ENCODE peak calls at places on chromosomes 1 and 21, in four cellular contexts. W, K, O and F are unnamed samples.

GRCh38 chr1:155174334-155175280 is 958 bp downstream of the TRIM46 start:
- DNase-seq in W (no peak), K (peak; percentile 45), O (peak; percentile 87), F (peak; percentile 24)

GRCh38 chr1:157878059-157878458 is 36.5 kb upstream of the CD5L start:
- DNase-seq in W (no peak), K (no peak), O (no peak), F (no peak)

GRCh38 chr1:64082459-64082858 is 121.0 kb upstream of the UBE2U start:
- DNase-seq in W (no peak), K (no peak), O (no peak), F (no peak)

GRCh38 chr1:8004803-8005573 is 21.1 kb downstream of the ERRFI1 start:
- DNase-seq in W (peak; percentile 52), K (peak; percentile 69), O (no peak), F (peak; percentile 66)

GRCh38 chr1:79133703-79134258 is 127.3 kb upstream of the ADGRL4 start:
- DNase-seq in W (no peak), K (no peak), O (no peak), F (no peak)

GRCh38 chr1:54052470-54052933 is 502 bp downstream of the TMEM59 start:
- DNase-seq in W (peak; percentile 28), K (no peak), O (peak; percentile 78), F (peak; percentile 32)

GRCh38 chr1:109714661-109715372 is 2.8 kb downstream of the GSTM5 start:
- DNase-seq in W (no peak), K (no peak), O (no peak), F (no peak)

GRCh38 chr1:41735587-41736290 is 183.0 kb downstream of the HIVEP3 start:
- DNase-seq in W (peak; percentile 45), K (no peak), O (no peak), F (no peak)

GRCh38 chr1:186082235-186082937 is 292.7 kb downstream of the TPR start:
- DNase-seq in W (peak; percentile 87), K (peak; percentile 67), O (peak; percentile 74), F (peak; percentile 67)

GRCh38 chr1:246689409-246689997 is 34.7 kb upstream of the SCCPDH start:
- DNase-seq in W (peak; percentile 36), K (peak; percentile 88), O (peak; percentile 83), F (peak; percentile 71)

GRCh38 chr1:93749487-93749886 is 67.8 kb upstream of the BCAR3 start:
- DNase-seq in W (no peak), K (no peak), O (no peak), F (no peak)

GRCh38 chr1:210792250-210792649 is 341.7 kb downstream of the KCNH1 start:
- DNase-seq in W (no peak), K (no peak), O (no peak), F (no peak)

GRCh38 chr1:36083219-36083618 is 675 bp upstream of the TEKT2 start:
- DNase-seq in W (no peak), K (no peak), O (peak; percentile 29), F (no peak)

GRCh38 chr1:9397984-9398526 is 105.4 kb downstream of the SPSB1 start:
- DNase-seq in W (no peak), K (no peak), O (no peak), F (no peak)

GRCh38 chr1:152228831-152229230 is 4.8 kb upstream of the HRNR start:
- DNase-seq in W (no peak), K (no peak), O (no peak), F (no peak)

GRCh38 chr1:77847621-77848080 is 40.8 kb upstream of the NEXN start:
- DNase-seq in W (no peak), K (no peak), O (no peak), F (no peak)

GRCh38 chr21:30620522-30620921 is at the start of gene KRTAP20-4:
- DNase-seq in W (no peak), K (no peak), O (no peak), F (no peak)

GRCh38 chr1:151043163-151043562 is 4.4 kb upstream of the C1orf56 start:
- DNase-seq in W (no peak), K (no peak), O (no peak), F (no peak)

GRCh38 chr1:212791261-212791675 is 309 bp downstream of the NSL1 start:
- DNase-seq in W (no peak), K (no peak), O (no peak), F (no peak)

GRCh38 chr1:116759636-116760035 is 5.4 kb downstream of the CD2 start:
- DNase-seq in W (no peak), K (no peak), O (no peak), F (no peak)

GRCh38 chr1:81242103-81242502 is 558.6 kb upstream of the ADGRL2 start:
- DNase-seq in W (no peak), K (no peak), O (no peak), F (no peak)

GRCh38 chr1:59198565-59198964 is 98.3 kb upstream of the FGGY start:
- DNase-seq in W (no peak), K (no peak), O (no peak), F (no peak)

GRCh38 chr1:245754463-245754961 is 599.7 kb downstream of the KIF26B start:
- DNase-seq in W (no peak), K (no peak), O (no peak), F (no peak)

GRCh38 chr1:196723325-196724185 is 51.1 kb upstream of the CFHR3 start:
- DNase-seq in W (no peak), K (peak; percentile 48), O (no peak), F (peak; percentile 64)

GRCh38 chr21:46011267-46011967 is 29.8 kb downstream of the COL6A1 start:
- DNase-seq in W (no peak), K (peak; percentile 21), O (peak; percentile 58), F (peak; percentile 20)

GRCh38 chr1:76291186-76291585 is 216.6 kb downstream of the ST6GALNAC3 start:
- DNase-seq in W (no peak), K (no peak), O (no peak), F (no peak)

GRCh38 chr1:174258148-174258550 is 98.8 kb downstream of the RABGAP1L start:
- DNase-seq in W (no peak), K (no peak), O (no peak), F (no peak)

GRCh38 chr21:44304846-44305245 is 5.0 kb downstream of the PFKL start:
- DNase-seq in W (no peak), K (peak; percentile 72), O (no peak), F (peak; percentile 43)

GRCh38 chr1:151398691-151399065 is 695 bp upstream of the PSMB4 start:
- DNase-seq in W (no peak), K (no peak), O (no peak), F (no peak)

GRCh38 chr1:2321258-2321657 is 70.1 kb downstream of the MORN1 start:
- DNase-seq in W (no peak), K (no peak), O (no peak), F (no peak)

GRCh38 chr1:2319291-2319690 is 72.1 kb downstream of the MORN1 start:
- DNase-seq in W (no peak), K (no peak), O (no peak), F (no peak)

GRCh38 chr1:2320760-2321159 is 70.6 kb downstream of the MORN1 start:
- DNase-seq in W (no peak), K (no peak), O (no peak), F (no peak)

GRCh38 chr1:2318294-2319278 is 72.8 kb downstream of the MORN1 start:
- DNase-seq in W (no peak), K (no peak), O (no peak), F (no peak)

DNA sequence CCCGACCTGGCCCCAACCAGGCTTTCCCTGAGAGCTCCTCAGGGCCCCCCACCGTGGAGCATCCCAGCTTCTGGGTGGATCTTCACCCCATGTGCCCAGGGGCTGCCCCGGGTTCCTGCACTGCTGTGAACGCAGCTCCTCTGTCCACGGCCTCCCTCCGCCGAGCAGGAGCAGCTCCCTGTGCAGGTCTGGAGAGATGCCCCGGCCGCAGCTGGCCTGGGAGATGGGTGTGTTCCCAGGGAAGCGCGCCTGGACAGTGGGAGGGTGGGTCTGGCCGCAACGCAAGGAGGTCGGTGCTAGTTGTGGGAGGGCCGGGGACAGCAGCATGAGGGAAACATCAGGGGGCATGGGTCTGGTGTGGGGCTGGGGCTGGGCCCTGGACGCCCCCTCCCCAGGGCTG is 71.4 kb downstream of the MORN1 start:
- DNase-seq in W (no peak), K (no peak), O (no peak), F (no peak)
- H3K4me1 ChIP-seq in W (no peaks in the 10 kb centered on the region), K (peaks cover 26% of the 10 kb centered on the region), O (peaks cover 7% of the 10 kb centered on the region), F (peaks cover 38% of the 10 kb centered on the region)

GRCh38 chr1:24981632-24982007 is 51.5 kb upstream of the RUNX3 start:
- DNase-seq in W (no peak), K (no peak), O (peak; percentile 63), F (no peak)

GRCh38 chr1:24980836-24981631 is 51.0 kb upstream of the RUNX3 start:
- DNase-seq in W (no peak), K (no peak), O (peak; percentile 68), F (no peak)

GRCh38 chr1:24984300-24984699 is 54.2 kb upstream of the RUNX3 start:
- DNase-seq in W (no peak), K (no peak), O (peak; percentile 41), F (no peak)

GRCh38 chr1:24984800-24985552 is 54.9 kb upstream of the RUNX3 start:
- DNase-seq in W (no peak), K (no peak), O (peak; percentile 74), F (no peak)

DNA sequence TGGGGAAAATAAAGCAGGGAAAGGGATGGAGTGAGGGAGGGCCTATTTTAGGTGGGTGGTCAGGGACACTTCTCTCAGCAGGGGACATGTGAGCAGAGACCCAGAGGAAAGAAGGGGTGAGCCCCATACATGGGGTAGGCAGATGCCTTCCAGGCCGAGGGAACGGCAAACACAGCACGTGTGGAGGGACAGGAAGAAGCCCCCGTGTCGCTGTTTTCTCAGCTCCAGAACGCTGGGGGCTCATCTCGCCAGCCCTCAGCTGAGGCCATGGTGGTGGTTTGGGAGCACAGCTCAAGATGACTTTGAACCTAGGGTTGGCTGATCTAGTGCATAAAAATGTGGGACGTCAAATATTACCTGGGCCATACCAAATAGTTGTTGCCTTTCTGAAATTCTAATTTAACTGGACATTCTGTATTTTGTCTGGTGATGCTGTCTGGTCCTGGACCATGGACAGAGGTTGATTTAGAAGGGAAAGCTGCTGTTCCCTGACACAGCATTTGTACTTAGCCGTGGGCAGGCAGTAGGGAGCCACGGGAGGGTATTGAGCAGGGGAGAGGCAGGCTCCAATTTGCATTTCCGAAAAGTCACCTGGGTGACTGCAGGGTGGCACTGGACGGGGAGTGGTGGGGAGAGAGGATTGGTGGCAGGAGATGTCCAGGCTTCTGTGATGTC is 53.1 kb upstream of the RUNX3 start:
- DNase-seq in W (no peak), K (no peak), O (peak; percentile 62), F (no peak)
- H3K4me1 ChIP-seq in W (no peaks in the 10 kb centered on the region), K (peaks cover 10% of the 10 kb centered on the region), O (peaks cover 3% of the 10 kb centered on the region), F (no peaks in the 10 kb centered on the region)

GRCh38 chr1:202013601-202014000 is 3.2 kb downstream of the ELF3 start:
- DNase-seq in W (no peak), K (peak; percentile 66), O (no peak), F (peak; percentile 42)
- H3K4me1 ChIP-seq in W (no peaks in the 10 kb centered on the region), K (peaks cover 5% of the 10 kb centered on the region), O (no peaks in the 10 kb centered on the region), F (peaks cover 32% of the 10 kb centered on the region)

DNA sequence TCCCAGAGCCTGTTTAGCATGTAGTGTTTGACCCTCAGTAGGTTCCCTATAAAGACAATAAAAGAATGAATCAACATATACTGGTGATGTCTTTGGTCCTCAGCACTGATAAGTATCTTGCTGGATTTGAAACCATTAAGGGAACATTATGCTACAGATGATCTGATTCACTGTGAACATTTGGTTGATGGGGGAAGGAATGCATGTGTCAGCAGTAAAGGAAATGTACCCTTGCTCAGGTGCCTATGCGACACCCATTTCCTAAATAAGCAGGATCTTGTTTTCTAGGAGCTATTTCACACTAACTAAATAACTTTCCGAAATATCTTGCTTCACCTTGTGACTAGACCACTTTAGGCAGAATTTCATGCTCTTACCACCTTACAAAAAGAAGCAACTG is 13.0 kb downstream of the TEX38 start:
- DNase-seq in W (no peak), K (no peak), O (no peak), F (no peak)
- H3K4me1 ChIP-seq in W (peaks cover 3% of the 10 kb centered on the region), K (peaks cover 38% of the 10 kb centered on the region), O (no peaks in the 10 kb centered on the region), F (peaks cover 53% of the 10 kb centered on the region)

GRCh38 chr1:12616709-12617373 is 1.2 kb downstream of the DHRS3 start:
- DNase-seq in W (peak; percentile 40), K (peak; percentile 69), O (peak; percentile 85), F (no peak)
- H3K4me1 ChIP-seq in W (no peaks in the 10 kb centered on the region), K (peaks cover 52% of the 10 kb centered on the region), O (peaks cover 34% of the 10 kb centered on the region), F (peaks cover 53% of the 10 kb centered on the region)